ENCODE peak calls at places on chromosomes 2 and 18, in six cellular contexts. One of them, this sample, is unnamed.

GRCh38 chr18:63869374-63869773 is 18.1 kb upstream of the SERPINB2 start:
- DNase-seq in lower lobe of right lung: peak; percentile 48
- DNase-seq in body of pancreas: peak; percentile 45
- DNase-seq in A549: no peak
- DNase-seq in gastrocnemius medialis: no peak
- DNase-seq in pancreas: no peak
- DNase-seq in this sample: no peak

GRCh38 chr2:46073540-46074018 is 223.6 kb upstream of the EPAS1 start:
- DNase-seq in lower lobe of right lung: no peak
- DNase-seq in body of pancreas: peak; percentile 9
- DNase-seq in A549: peak; percentile 80
- DNase-seq in gastrocnemius medialis: no peak
- DNase-seq in pancreas: no peak
- DNase-seq in this sample: no peak

GRCh38 chr2:10868465-10869314 is 43.0 kb upstream of the KCNF1 start:
- DNase-seq in lower lobe of right lung: no peak
- DNase-seq in body of pancreas: no peak
- DNase-seq in A549: no peak
- DNase-seq in gastrocnemius medialis: no peak
- DNase-seq in pancreas: no peak
- DNase-seq in this sample: no peak

GRCh38 chr2:202758638-202759037 is 112.9 kb downstream of the ICA1L start:
- DNase-seq in lower lobe of right lung: no peak
- DNase-seq in body of pancreas: peak; percentile 29
- DNase-seq in A549: no peak
- DNase-seq in gastrocnemius medialis: no peak
- DNase-seq in pancreas: no peak
- DNase-seq in this sample: no peak

GRCh38 chr2:9565436-9566153 is 10.0 kb upstream of the ADAM17 start:
- DNase-seq in lower lobe of right lung: no peak
- DNase-seq in body of pancreas: peak; percentile 69
- DNase-seq in A549: peak; percentile 85
- DNase-seq in gastrocnemius medialis: peak; percentile 88
- DNase-seq in pancreas: peak; percentile 60
- DNase-seq in this sample: peak; percentile 97

GRCh38 chr18:3401669-3402620 is 48.0 kb upstream of the TGIF1 start:
- DNase-seq in lower lobe of right lung: no peak
- DNase-seq in body of pancreas: no peak
- DNase-seq in A549: no peak
- DNase-seq in gastrocnemius medialis: no peak
- DNase-seq in pancreas: no peak
- DNase-seq in this sample: no peak

GRCh38 chr2:7203056-7203467 is 285.9 kb downstream of the RNF144A start:
- DNase-seq in lower lobe of right lung: no peak
- DNase-seq in body of pancreas: peak; percentile 63
- DNase-seq in A549: peak; percentile 71
- DNase-seq in gastrocnemius medialis: no peak
- DNase-seq in pancreas: peak; percentile 48
- DNase-seq in this sample: peak; percentile 41

GRCh38 chr2:34317797-34318196 is 718.7 kb upstream of the FAM98A start:
- DNase-seq in lower lobe of right lung: no peak
- DNase-seq in body of pancreas: no peak
- DNase-seq in A549: no peak
- DNase-seq in gastrocnemius medialis: no peak
- DNase-seq in pancreas: no peak
- DNase-seq in this sample: no peak

GRCh38 chr2:239328306-239329191 is 72.3 kb downstream of the HDAC4 start:
- DNase-seq in lower lobe of right lung: no peak
- DNase-seq in body of pancreas: no peak
- DNase-seq in A549: no peak
- DNase-seq in gastrocnemius medialis: peak; percentile 81
- DNase-seq in pancreas: no peak
- DNase-seq in this sample: peak; percentile 68

GRCh38 chr2:240953426-240954425 is 44.7 kb upstream of the SNED1 start:
- DNase-seq in lower lobe of right lung: no peak
- DNase-seq in body of pancreas: no peak
- DNase-seq in A549: no peak
- DNase-seq in gastrocnemius medialis: peak; percentile 0
- DNase-seq in pancreas: no peak
- DNase-seq in this sample: peak; percentile 11

GRCh38 chr2:134549104-134549503 is 169.7 kb downstream of the TMEM163 start:
- DNase-seq in lower lobe of right lung: no peak
- DNase-seq in body of pancreas: no peak
- DNase-seq in A549: no peak
- DNase-seq in gastrocnemius medialis: no peak
- DNase-seq in pancreas: no peak
- DNase-seq in this sample: no peak

GRCh38 chr2:196249171-196249570 is 77.8 kb upstream of the STK17B start:
- DNase-seq in lower lobe of right lung: no peak
- DNase-seq in body of pancreas: no peak
- DNase-seq in A549: no peak
- DNase-seq in gastrocnemius medialis: no peak
- DNase-seq in pancreas: no peak
- DNase-seq in this sample: no peak

GRCh38 chr2:15895615-15896500 is 44.5 kb upstream of the MYCN start:
- DNase-seq in lower lobe of right lung: no peak
- DNase-seq in body of pancreas: no peak
- DNase-seq in A549: no peak
- DNase-seq in gastrocnemius medialis: no peak
- DNase-seq in pancreas: no peak
- DNase-seq in this sample: no peak

GRCh38 chr2:137173514-137173913 is 408.2 kb downstream of the THSD7B start:
- DNase-seq in lower lobe of right lung: no peak
- DNase-seq in body of pancreas: no peak
- DNase-seq in A549: peak; percentile 6
- DNase-seq in gastrocnemius medialis: no peak
- DNase-seq in pancreas: no peak
- DNase-seq in this sample: no peak

GRCh38 chr18:46917808-46918600 is 602 bp downstream of the KATNAL2 start:
- DNase-seq in lower lobe of right lung: no peak
- DNase-seq in body of pancreas: peak; percentile 19
- DNase-seq in A549: peak; percentile 10
- DNase-seq in gastrocnemius medialis: peak; percentile 30
- DNase-seq in pancreas: no peak
- DNase-seq in this sample: peak; percentile 37

DNA sequence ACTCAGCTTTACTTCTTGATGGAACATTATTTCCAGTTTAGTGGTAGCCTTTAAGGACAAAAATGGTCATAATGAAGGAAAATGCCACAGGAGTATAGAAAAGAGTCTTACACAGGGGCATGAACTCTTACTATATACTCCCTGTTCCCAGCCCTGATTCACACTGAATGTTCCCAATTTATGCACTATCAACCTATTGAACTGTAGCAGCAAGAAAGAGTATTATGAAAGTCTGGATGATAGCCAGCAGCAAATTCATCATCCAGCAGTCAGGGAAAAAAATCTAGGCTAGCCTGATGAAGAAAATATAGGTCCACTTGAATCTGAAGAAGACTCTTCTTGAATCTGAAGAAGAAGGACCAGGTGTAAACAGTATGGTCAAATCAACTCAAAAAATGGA is 1170.2 kb upstream of the CHAC2 start:
- DNase-seq in lower lobe of right lung: no peak
- DNase-seq in body of pancreas: no peak
- DNase-seq in A549: no peak
- DNase-seq in gastrocnemius medialis: no peak
- DNase-seq in pancreas: no peak
- DNase-seq in this sample: no peak
- H3K4me1 ChIP-seq in lower lobe of right lung: no peaks in the 10 kb centered on the region
- H3K4me1 ChIP-seq in body of pancreas: no peaks in the 10 kb centered on the region
- H3K4me1 ChIP-seq in A549: no peaks in the 10 kb centered on the region
- H3K4me1 ChIP-seq in gastrocnemius medialis: no peaks in the 10 kb centered on the region
- H3K4me1 ChIP-seq in pancreas: no peaks in the 10 kb centered on the region
- H3K4me1 ChIP-seq in this sample: no peaks in the 10 kb centered on the region

DNA sequence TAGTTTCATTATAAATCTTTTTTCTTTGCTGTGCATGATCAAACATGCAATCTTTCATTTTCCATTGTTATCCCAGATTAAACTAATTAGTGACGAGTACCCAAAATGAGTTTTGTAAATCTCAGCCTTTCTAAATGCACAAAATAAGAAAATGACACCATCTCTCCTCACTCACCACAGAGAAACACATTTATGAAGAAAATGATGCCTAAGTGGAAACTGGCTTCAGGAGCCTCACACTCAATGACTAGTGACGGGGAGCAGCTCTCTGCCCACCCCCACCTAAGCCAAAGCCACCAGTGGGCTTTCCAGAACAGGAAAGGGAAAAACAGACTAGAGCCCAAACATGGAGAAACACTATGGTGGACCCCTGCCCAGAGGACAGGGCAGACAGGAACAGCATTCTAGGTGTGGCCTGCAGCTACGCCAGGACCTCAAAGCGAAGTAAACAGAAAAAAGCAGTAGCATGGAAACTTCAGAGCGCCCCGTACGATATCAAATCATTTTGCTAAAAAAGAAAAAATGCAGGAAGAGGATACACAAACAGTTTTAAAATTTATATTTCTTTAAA is 113.5 kb downstream of the RBMS1 start:
- DNase-seq in lower lobe of right lung: no peak
- DNase-seq in body of pancreas: no peak
- DNase-seq in A549: no peak
- DNase-seq in gastrocnemius medialis: no peak
- DNase-seq in pancreas: no peak
- DNase-seq in this sample: no peak
- H3K4me1 ChIP-seq in lower lobe of right lung: peaks cover 97% of the 10 kb centered on the region
- H3K4me1 ChIP-seq in body of pancreas: peaks cover 18% of the 10 kb centered on the region
- H3K4me1 ChIP-seq in A549: peaks cover 90% of the 10 kb centered on the region
- H3K4me1 ChIP-seq in gastrocnemius medialis: peaks cover 64% of the 10 kb centered on the region
- H3K4me1 ChIP-seq in pancreas: peaks cover 3% of the 10 kb centered on the region
- H3K4me1 ChIP-seq in this sample: peaks cover 65% of the 10 kb centered on the region

DNA sequence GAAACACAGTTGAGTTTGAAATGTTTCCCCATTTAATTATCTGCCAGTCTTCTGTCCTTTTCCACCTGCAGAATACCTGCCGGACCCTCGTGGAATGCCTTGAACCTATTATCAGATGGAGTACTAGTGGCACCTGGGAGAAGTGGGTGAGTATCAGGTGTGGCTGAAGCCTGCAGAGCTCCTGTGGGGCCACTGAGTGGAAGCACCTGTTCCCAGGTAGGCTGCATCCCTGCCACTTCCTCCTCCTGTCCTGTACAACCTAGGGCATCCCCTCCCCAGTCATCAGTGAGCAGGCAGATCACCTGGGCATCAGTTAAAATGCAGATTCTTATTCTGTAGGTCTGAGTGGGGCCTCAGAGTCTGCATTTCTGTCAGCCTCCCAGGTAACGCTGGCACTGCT is 80.8 kb upstream of the BZW1 start:
- DNase-seq in lower lobe of right lung: no peak
- DNase-seq in body of pancreas: no peak
- DNase-seq in A549: no peak
- DNase-seq in gastrocnemius medialis: no peak
- DNase-seq in pancreas: no peak
- DNase-seq in this sample: no peak
- H3K4me1 ChIP-seq in lower lobe of right lung: no peaks in the 10 kb centered on the region
- H3K4me1 ChIP-seq in body of pancreas: no peaks in the 10 kb centered on the region
- H3K4me1 ChIP-seq in A549: peaks cover 11% of the 10 kb centered on the region
- H3K4me1 ChIP-seq in gastrocnemius medialis: no peaks in the 10 kb centered on the region
- H3K4me1 ChIP-seq in pancreas: no peaks in the 10 kb centered on the region
- H3K4me1 ChIP-seq in this sample: no peaks in the 10 kb centered on the region

DNA sequence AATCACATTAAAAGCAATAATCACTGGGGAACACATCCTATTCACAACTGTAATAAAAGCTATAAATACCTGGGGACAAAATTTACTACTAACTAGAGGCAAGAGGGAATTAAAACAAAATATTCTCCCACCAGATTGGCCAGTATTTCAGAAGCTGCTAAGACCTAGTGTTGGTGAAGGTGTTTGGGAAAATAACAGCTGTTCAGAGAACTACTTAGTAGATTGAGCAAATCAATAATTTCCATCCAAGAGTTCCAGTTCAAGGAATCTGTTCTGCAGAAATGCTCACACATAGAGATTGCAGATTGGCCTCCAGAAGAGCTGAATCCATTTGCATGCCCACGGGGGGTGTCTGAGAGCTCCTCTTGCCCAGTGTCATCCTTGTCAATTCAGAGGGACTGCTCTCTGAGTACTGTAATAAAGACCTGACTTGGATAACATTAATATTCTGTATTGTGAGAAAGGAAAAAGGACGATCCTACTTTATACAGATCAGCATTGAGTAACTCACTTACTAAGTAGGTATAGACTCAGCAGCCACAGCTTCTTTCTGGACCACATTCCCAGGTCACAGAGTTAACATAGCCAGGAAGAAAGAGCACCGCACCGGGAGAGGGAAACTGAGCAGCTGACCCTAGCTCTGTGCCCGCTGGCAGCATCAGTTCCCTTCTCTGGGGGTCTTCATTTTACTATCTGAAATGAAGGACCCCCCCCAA is 5.6 kb downstream of the TUBB6 start:
- DNase-seq in lower lobe of right lung: no peak
- DNase-seq in body of pancreas: no peak
- DNase-seq in A549: no peak
- DNase-seq in gastrocnemius medialis: no peak
- DNase-seq in pancreas: no peak
- DNase-seq in this sample: no peak
- H3K4me1 ChIP-seq in lower lobe of right lung: peaks cover 60% of the 10 kb centered on the region
- H3K4me1 ChIP-seq in body of pancreas: peaks cover 64% of the 10 kb centered on the region
- H3K4me1 ChIP-seq in A549: peaks cover 8% of the 10 kb centered on the region
- H3K4me1 ChIP-seq in gastrocnemius medialis: peaks cover 32% of the 10 kb centered on the region
- H3K4me1 ChIP-seq in pancreas: peaks cover 22% of the 10 kb centered on the region
- H3K4me1 ChIP-seq in this sample: peaks cover 81% of the 10 kb centered on the region

DNA sequence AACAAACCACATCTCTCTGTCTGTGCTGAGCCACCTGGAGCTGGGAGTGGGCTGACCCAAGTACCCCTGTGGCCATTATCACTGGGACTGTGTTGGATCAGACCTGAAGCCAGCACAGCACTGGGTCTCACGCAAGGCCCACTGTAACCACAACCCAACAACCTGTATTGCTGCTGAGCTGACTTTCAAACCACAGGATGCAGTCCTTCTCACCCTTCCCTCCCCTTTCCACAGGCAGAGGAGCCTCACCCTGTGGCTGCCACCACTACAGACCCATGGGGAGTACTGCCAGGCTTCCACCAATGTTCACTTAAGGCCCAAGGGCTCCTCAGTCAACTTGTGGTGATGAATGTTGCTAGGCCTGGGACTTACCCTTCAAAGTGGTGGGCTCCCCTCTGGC is 135.7 kb downstream of the DIS3L2 start:
- DNase-seq in lower lobe of right lung: no peak
- DNase-seq in body of pancreas: no peak
- DNase-seq in A549: no peak
- DNase-seq in gastrocnemius medialis: no peak
- DNase-seq in pancreas: no peak
- DNase-seq in this sample: no peak
- H3K4me1 ChIP-seq in lower lobe of right lung: no peaks in the 10 kb centered on the region
- H3K4me1 ChIP-seq in body of pancreas: no peaks in the 10 kb centered on the region
- H3K4me1 ChIP-seq in A549: no peaks in the 10 kb centered on the region
- H3K4me1 ChIP-seq in gastrocnemius medialis: no peaks in the 10 kb centered on the region
- H3K4me1 ChIP-seq in pancreas: no peaks in the 10 kb centered on the region
- H3K4me1 ChIP-seq in this sample: no peaks in the 10 kb centered on the region